ENCODE peak calls at places on chromosomes 2 and 18, in ten cellular contexts. F is lower lobe of right lung, T is left ventricle myocardium inferior, O is DND-41, J is OCI-LY7, W is pancreas, S is psoas muscle, V is heart right ventricle, R is NT2/D1, P is upper lobe of right lung. Z is an unnamed sample. For H3K4me1, the result is how much of the 10 kb centered on the place peaks cover.

GRCh38 chr2:18413794-18414396 is 146.6 kb downstream of the RDH14 start:
- DNase-seq in P (no peak), W (no peak), V (no peak), J (no peak), T (no peak), R (no peak), S (no peak), O (no peak), F (no peak), Z (no peak)

GRCh38 chr2:60413069-60413818 is 140.2 kb downstream of the BCL11A start:
- DNase-seq in R (no peak), P (no peak), O (no peak), S (no peak), F (no peak), T (no peak), W (no peak), J (no peak), V (no peak), Z (no peak)

GRCh38 chr2:22449676-22450075 is 935.3 kb upstream of the KLHL29 start:
- DNase-seq in S (no peak), R (no peak), W (no peak), P (no peak), O (no peak), T (no peak), F (no peak), V (no peak), J (no peak), Z (no peak)

GRCh38 chr18:39751926-39752325 is 2186.3 kb upstream of the CELF4 start:
- DNase-seq in R (no peak), P (no peak), O (no peak), J (no peak), S (no peak), F (no peak), T (no peak), V (no peak), W (no peak), Z (no peak)

GRCh38 chr2:200380833-200381542 is 74.5 kb downstream of the SPATS2L start:
- DNase-seq in O (no peak), S (no peak), W (no peak), R (no peak), F (no peak), P (no peak), V (no peak), J (no peak), T (no peak), Z (no peak)

GRCh38 chr18:79615586-79615985 is 64.0 kb upstream of the CTDP1 start:
- DNase-seq in O (no peak), P (no peak), T (no peak), S (peak), W (no peak), R (no peak), J (no peak), F (no peak), V (no peak), Z (no peak)

GRCh38 chr2:164840930-164841718 is 499 bp downstream of the COBLL1 start:
- DNase-seq in T (peak), W (peak), P (peak), F (peak), S (peak), R (peak), J (peak), V (peak), O (peak), Z (peak)

GRCh38 chr2:31467426-31467825 is 52.9 kb upstream of the XDH start:
- DNase-seq in O (no peak), P (no peak), S (no peak), F (no peak), R (no peak), W (no peak), V (no peak), J (no peak), T (no peak), Z (no peak)

GRCh38 chr2:79100301-79100700 is 12.5 kb upstream of the REG1B start:
- DNase-seq in V (no peak), W (no peak), S (no peak), R (no peak), J (peak), P (no peak), T (no peak), F (no peak), O (no peak), Z (no peak)

GRCh38 chr2:236340251-236340650 is 76.0 kb upstream of the ASB18 start:
- DNase-seq in T (no peak), J (no peak), S (no peak), W (no peak), R (no peak), V (no peak), F (no peak), P (no peak), O (no peak), Z (no peak)

GRCh38 chr2:236341066-236341465 is 76.9 kb upstream of the ASB18 start:
- DNase-seq in W (no peak), F (no peak), J (no peak), R (no peak), O (no peak), T (no peak), P (no peak), S (no peak), V (no peak), Z (no peak)

GRCh38 chr2:236342951-236343350 is 78.7 kb upstream of the ASB18 start:
- DNase-seq in V (no peak), T (no peak), R (no peak), O (no peak), J (no peak), S (no peak), F (no peak), P (no peak), W (no peak), Z (no peak)

GRCh38 chr2:236342507-236342906 is 78.3 kb upstream of the ASB18 start:
- DNase-seq in O (no peak), F (no peak), R (no peak), T (no peak), J (no peak), V (no peak), P (no peak), W (no peak), S (no peak), Z (no peak)

DNA sequence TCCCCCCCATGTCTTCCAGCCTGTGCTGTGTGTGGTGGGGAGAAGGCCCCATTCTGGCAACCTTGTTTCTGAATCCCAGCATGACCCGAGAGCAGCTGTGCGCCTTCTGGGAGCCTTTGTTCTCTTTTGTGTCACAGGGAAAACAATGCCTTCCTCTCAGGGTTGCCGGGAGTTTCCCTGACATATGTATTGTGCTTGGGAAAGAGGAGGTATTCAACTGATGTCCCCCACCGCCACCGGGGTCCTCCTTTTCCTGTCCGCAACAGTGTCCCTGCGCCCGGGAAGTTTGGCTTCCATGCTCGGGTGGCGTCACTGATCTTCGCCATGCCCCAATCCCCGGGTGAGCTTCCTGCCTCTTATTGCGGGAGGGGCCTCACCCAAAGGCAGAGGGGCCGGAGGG is 77.5 kb upstream of the ASB18 start:
- DNase-seq in W (no peak), P (no peak), J (no peak), O (no peak), V (no peak), S (no peak), T (no peak), R (no peak), F (no peak), Z (no peak)
- H3K4me1 ChIP-seq in W (under half), P (under half), J (under half), O (under half), V (under half), S (under half), T (half or more), R (under half), F (under half), Z (under half)

DNA sequence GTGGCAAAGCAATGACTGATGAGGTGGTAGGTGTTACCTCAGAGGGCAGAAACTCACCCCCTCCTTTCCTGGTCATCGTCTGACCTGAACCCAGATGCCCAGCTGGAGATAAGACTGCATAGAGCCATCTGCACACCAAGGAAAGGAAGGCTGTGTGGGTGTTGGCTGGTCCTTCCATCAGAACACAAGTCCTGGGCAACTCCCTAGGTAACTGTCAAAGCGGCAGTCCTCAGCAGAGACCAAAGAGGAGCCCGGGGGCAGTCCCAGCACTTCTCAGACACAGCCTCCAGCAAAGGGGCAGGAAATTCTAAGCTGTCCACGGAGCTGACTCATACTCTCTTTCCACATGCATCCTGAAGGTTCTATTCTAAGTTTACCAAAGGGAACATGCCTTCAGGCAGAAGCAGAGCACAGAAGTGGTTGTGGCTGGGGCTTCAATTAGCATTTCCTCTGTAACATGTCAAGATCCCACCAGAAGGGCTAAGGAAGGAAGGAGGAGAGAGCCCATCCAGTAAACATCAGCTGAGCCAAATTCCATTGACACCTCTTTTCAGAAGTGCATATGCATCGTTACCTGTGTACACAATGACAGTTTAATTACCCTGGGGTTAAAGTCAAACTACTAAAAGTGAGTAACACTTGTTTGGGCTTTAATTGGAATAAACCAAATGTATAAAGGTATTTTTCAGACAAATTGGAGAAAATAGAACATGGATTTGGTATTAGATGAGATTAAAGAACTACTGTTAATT is 54.7 kb downstream of the SPRED2 start:
- DNase-seq in V (no peak), P (no peak), O (no peak), S (no peak), T (no peak), W (no peak), R (peak), F (no peak), J (no peak), Z (peak)
- H3K4me1 ChIP-seq in V (under half), P (under half), O (under half), S (under half), T (half or more), W (under half), R (under half), F (half or more), J (half or more), Z (half or more)

DNA sequence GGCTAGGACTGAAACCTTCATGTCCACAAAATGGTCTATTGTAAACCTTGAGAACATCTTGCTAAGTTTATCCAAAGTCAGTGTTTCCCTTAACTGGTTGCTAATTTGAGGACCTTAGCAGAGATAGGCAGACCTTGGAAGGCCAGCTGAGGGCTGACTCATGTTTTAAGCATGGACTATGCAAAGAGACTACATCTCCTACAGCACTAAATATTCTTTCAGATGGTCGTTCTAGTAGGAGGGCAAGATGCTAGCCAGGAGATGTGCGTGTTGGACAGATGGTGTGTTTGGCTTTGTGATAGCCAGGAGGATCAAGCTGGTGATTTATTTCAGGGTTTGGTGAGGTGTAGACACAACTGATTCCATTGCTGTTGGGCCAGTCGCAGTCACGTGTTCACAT is 75.8 kb downstream of the NRP2 start:
- DNase-seq in F (no peak), T (no peak), P (no peak), S (no peak), J (no peak), V (no peak), R (no peak), O (no peak), W (no peak), Z (no peak)
- H3K4me1 ChIP-seq in F (under half), T (under half), P (under half), S (under half), J (under half), V (under half), R (under half), O (under half), W (under half), Z (under half)

GRCh38 chr2:218577482-218578220 is 9.0 kb downstream of the CNOT9 start:
- DNase-seq in S (no peak), F (no peak), R (no peak), J (no peak), W (no peak), V (no peak), P (no peak), T (no peak), O (no peak), Z (no peak)

GRCh38 chr2:218583983-218584850 is 15.6 kb downstream of the CNOT9 start:
- DNase-seq in J (no peak), T (no peak), W (no peak), P (no peak), S (no peak), F (no peak), O (no peak), V (no peak), R (no peak), Z (no peak)

GRCh38 chr2:218576854-218577253 is 8.2 kb downstream of the CNOT9 start:
- DNase-seq in J (no peak), S (no peak), O (no peak), V (no peak), T (no peak), P (no peak), W (no peak), F (no peak), R (no peak), Z (no peak)

GRCh38 chr2:218582085-218582484 is 13.4 kb downstream of the CNOT9 start:
- DNase-seq in W (no peak), O (no peak), S (no peak), F (no peak), V (no peak), R (no peak), J (no peak), T (no peak), P (no peak), Z (no peak)

GRCh38 chr2:218578272-218578877 is 9.7 kb downstream of the CNOT9 start:
- DNase-seq in S (no peak), W (no peak), V (no peak), R (no peak), P (no peak), F (no peak), T (no peak), J (no peak), O (no peak), Z (no peak)
- H3K4me1 ChIP-seq in S (under half), W (under half), V (under half), R (under half), P (under half), F (under half), T (half or more), J (under half), O (under half), Z (under half)

GRCh38 chr2:42172566-42172965 is 3.4 kb downstream of the EML4 start:
- DNase-seq in R (no peak), P (no peak), T (no peak), F (no peak), W (no peak), J (no peak), V (no peak), O (no peak), S (no peak), Z (no peak)

GRCh38 chr2:42180300-42180699 is 11.1 kb downstream of the EML4 start:
- DNase-seq in S (no peak), W (no peak), T (no peak), J (no peak), V (no peak), P (no peak), O (no peak), F (no peak), R (no peak), Z (no peak)

GRCh38 chr2:42178335-42178734 is 9.2 kb downstream of the EML4 start:
- DNase-seq in S (no peak), V (no peak), R (no peak), F (no peak), T (no peak), O (no peak), P (no peak), J (no peak), W (no peak), Z (no peak)

GRCh38 chr2:42172020-42172419 is 2.9 kb downstream of the EML4 start:
- DNase-seq in O (no peak), F (no peak), J (no peak), S (no peak), T (no peak), R (no peak), P (no peak), W (no peak), V (no peak), Z (no peak)

DNA sequence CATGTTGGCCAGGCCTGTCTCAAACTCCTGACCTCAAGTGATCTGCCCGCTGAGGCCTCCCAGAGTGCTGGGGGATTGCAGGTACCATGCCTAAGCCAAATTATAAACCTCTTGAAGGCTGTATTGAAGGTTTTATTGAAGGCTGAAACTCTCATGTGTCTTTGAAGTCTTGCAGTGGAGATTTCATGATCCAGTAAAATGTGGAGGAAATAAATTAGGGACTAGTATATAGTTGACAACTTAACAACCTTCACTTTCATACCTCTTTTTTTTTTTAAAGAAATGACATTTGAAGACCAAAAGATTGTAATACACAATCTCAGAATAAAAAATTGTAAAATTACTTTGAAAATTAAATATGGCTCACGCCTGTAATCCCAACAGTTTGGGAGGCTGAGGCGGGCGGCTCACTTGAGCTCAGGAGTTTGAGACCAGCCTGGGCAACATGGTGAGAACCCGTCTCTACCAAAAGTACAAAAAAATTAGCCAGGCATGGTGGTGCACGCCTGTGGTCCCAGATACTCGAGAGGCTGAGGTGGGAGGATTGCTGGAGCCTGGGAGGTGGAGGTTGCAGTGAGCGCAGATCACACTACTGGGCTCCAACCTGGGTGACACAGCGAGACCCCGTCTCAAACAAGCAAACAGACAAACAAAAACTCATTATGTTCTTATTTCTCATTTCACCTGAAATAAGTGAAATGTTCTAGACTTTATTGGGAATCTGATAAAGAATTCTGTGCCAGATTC is 8.0 kb downstream of the EML4 start:
- DNase-seq in R (no peak), S (no peak), V (no peak), O (no peak), P (no peak), J (no peak), W (no peak), T (no peak), F (no peak), Z (no peak)
- H3K4me1 ChIP-seq in R (under half), S (under half), V (under half), O (under half), P (under half), J (under half), W (under half), T (under half), F (under half), Z (under half)

GRCh38 chr2:61452392-61452791 is 18.5 kb downstream of the USP34 start:
- DNase-seq in F (no peak), O (no peak), W (no peak), P (no peak), T (no peak), S (no peak), V (no peak), R (no peak), J (peak), Z (no peak)

GRCh38 chr2:61451178-61451577 is 19.7 kb downstream of the USP34 start:
- DNase-seq in S (no peak), P (no peak), J (no peak), V (no peak), F (no peak), R (no peak), O (no peak), W (no peak), T (no peak), Z (no peak)

GRCh38 chr2:61448229-61448628 is 22.7 kb downstream of the USP34 start:
- DNase-seq in T (no peak), P (no peak), V (no peak), W (no peak), R (no peak), J (no peak), F (no peak), O (no peak), S (no peak), Z (no peak)

GRCh38 chr2:61454383-61454782 is 16.5 kb downstream of the USP34 start:
- DNase-seq in V (no peak), R (no peak), O (no peak), T (no peak), J (no peak), P (no peak), S (no peak), W (no peak), F (no peak), Z (no peak)

GRCh38 chr2:61450144-61450543 is 20.7 kb downstream of the USP34 start:
- DNase-seq in O (no peak), J (no peak), T (no peak), P (no peak), V (no peak), S (no peak), F (no peak), W (no peak), R (no peak), Z (no peak)
- H3K4me1 ChIP-seq in O (under half), J (half or more), T (under half), P (under half), V (under half), S (under half), F (under half), W (under half), R (under half), Z (under half)

DNA sequence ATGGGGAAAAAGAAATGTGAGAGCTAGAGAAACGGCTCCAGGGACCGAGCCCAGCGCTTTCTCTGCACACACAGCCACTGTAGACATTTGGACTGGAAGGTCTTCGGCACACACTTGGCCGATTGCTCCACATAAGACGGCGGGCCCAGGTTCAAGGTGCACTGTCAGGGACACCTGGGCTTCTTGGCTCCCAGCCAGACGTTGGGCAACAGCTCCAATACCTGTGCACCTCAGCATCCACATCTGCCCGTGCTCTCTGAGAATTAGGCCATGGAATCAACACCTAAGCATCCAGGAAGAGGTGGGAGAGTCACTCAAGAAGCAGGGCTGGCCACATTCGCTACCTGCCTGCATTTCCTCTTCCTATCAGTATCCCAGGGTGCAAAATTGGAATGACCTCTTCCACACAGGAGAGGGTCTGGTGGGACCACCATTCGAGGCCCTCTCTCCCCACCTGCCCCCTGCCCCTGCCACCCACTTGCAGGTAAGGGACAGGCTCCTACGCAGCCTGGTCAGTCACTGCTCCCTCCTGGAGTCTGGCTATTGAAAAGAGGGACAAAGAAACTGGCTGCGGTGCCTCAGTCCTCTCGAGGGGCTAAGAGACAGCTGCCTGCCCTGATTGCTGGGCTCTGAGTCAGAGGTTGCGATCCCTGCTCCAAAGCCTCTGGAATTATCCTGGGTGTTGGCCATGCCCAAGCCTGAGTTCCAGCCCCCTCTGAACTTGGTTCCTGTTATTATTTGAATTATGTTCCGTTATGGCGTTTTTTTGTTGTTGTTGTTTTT is 40.1 kb upstream of the TAF1B start:
- DNase-seq in W (peak), J (no peak), S (no peak), F (no peak), V (no peak), R (no peak), P (no peak), T (no peak), O (no peak), Z (peak)
- H3K4me1 ChIP-seq in W (under half), J (under half), S (under half), F (under half), V (under half), R (under half), P (under half), T (under half), O (under half), Z (under half)